ENCODE peak calls at places on chromosomes 16 and 17, in five cellular contexts. W is mesendoderm; B is effector memory CD4-positive, alpha-beta T cell; C is CD8-positive, alpha-beta memory T cell; I is Peyer's patch. K is an unnamed sample. For H3K4me1, the result is how much of the 10 kb centered on the place peaks cover.

GRCh38 chr17:73342549-73343167 is 30.9 kb upstream of the CDC42EP4 start:
- DNase-seq in W (no peak), C (no peak), I (no peak), B (no peak), K (no peak)

GRCh38 chr17:71726320-71726719 is 394.5 kb upstream of the SOX9 start:
- DNase-seq in B (no peak), W (no peak), I (no peak), C (no peak), K (no peak)

GRCh38 chr16:75385507-75386152 is 47.7 kb downstream of the CFDP1 start:
- DNase-seq in W (peak), B (no peak), C (no peak), I (no peak), K (no peak)

GRCh38 chr16:51535591-51535990 is 384.5 kb upstream of the SALL1 start:
- DNase-seq in C (no peak), B (no peak), W (no peak), I (no peak), K (no peak)

GRCh38 chr17:4968916-4969550 is 1.4 kb upstream of the SPAG7 start:
- DNase-seq in C (no peak), W (peak), I (peak), B (no peak), K (peak)

GRCh38 chr17:2192367-2193028 is 111.1 kb downstream of the SMG6 start:
- DNase-seq in B (no peak), C (peak), I (no peak), W (peak), K (peak)

GRCh38 chr16:2964416-2965223 is 545 bp downstream of the KREMEN2 start:
- DNase-seq in B (peak), C (peak), W (peak), I (peak), K (peak)

GRCh38 chr17:67427410-67427809 is 50.3 kb downstream of the PITPNC1 start:
- DNase-seq in B (no peak), C (no peak), W (no peak), I (no peak), K (no peak)

GRCh38 chr17:77701996-77702395 is 256.5 kb upstream of the TNRC6C start:
- DNase-seq in B (no peak), C (no peak), I (no peak), W (no peak), K (no peak)

GRCh38 chr17:81867123-81867951 is 3.8 kb downstream of the ARHGDIA start:
- DNase-seq in W (peak), C (no peak), I (peak), B (no peak), K (no peak)

GRCh38 chr16:85423186-85423550 is 190.0 kb upstream of the GSE1 start:
- DNase-seq in B (no peak), W (no peak), I (no peak), C (peak), K (no peak)
- H3K4me3 ChIP-seq in B (no peak), W (no peak), I (no peak), C (no peak), K (no peak)

DNA sequence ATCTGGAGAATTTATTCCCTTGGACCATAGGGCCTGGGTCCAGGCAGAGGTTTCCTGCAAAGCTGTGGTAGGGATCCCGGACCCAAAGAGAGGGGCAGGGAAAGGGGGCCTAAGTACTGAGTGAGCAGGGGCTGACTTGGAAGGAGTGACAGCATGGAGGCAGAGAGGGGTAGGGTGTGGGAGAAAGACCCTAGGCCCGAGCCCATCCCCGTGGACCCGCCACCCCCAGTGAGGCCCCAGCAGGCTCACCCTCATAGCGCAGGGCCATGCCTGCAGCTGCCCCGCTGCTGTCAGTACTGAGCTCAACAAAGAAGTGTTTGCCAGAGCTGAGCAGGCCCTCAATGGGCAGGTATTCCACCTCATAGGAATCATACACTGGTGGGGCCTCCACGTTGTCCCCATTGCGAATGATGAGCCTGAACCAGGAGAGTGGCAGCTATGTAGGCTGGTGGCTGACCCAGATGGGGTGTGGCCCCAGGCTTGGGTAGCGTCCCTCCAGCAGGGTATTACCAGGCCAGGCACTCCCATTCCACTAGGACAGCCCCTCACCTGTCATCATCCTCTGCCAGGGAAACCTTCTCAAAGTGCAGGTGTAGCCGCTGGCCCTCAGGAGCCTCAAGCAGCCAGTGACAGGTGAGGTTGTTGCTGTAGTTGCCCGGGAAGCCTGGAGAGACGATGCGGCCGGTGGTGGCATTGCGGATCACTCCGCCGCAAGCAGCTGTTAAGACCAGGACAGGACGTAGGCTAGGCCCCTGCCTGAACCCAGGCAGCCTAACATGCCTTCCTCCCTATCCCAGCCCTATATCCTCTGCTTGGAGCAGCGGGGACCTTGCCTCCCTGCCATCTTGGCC is 9.2 kb upstream of the PHF12 start:
- DNase-seq in I (no peak), W (no peak), C (no peak), B (no peak), K (no peak)
- H3K4me1 ChIP-seq in I (under half), W (under half), C (under half), B (under half), K (under half)

DNA sequence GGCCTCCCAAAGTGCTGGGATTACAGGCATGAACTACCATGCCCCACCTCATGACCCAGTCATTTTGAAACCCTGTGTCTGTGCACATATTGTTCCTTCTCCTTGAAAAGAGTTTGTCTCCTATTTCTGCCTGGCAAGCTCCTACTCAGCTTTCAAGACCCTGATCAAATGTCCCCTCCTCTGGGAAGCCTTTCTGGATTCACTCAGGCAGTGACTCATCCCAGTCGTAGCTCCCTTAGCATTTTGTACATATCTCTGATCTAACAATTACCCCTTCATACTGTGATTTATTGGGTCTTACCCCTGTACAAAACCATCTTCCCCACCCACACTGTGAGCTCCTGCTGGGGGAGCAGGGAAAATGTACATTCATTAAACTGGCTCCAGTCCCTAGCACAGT is 18.1 kb upstream of the ABCC12 start:
- DNase-seq in W (no peak), C (no peak), B (no peak), I (no peak), K (no peak)
- H3K27ac ChIP-seq in W (no peak), C (no peak), B (no peak), I (no peak), K (no peak)

GRCh38 chr16:73020409-73020884 is 27.5 kb downstream of the ZFHX3 start:
- DNase-seq in B (no peak), W (no peak), C (no peak), I (peak), K (no peak)
- H3K4me3 ChIP-seq in B (no peak), W (no peak), C (no peak), I (no peak), K (no peak)

GRCh38 chr17:79929257-79930076 is 90.2 kb upstream of the CBX4 start:
- DNase-seq in B (no peak), I (no peak), W (no peak), C (no peak), K (no peak)
- H3K4me1 ChIP-seq in B (under half), I (under half), W (under half), C (under half), K (under half)

K was measured in CD4-positive, alpha-beta memory T cell.